ENCODE peak calls at places on chromosomes 2 and 18, in six cellular contexts. One of them, this sample, is unnamed.

GRCh38 chr18:29057703-29058102 is 880.8 kb upstream of the CDH2 start:
- DNase-seq in DMS153: no peak
- DNase-seq in psoas muscle: no peak
- DNase-seq in iPS-NIHi11: no peak
- DNase-seq in T-helper 1 cell: no peak
- DNase-seq in EL: no peak
- DNase-seq in this sample: no peak

GRCh38 chr18:39506581-39506980 is 1941.0 kb upstream of the CELF4 start:
- DNase-seq in iPS-NIHi11: no peak
- DNase-seq in EL: no peak
- DNase-seq in psoas muscle: no peak
- DNase-seq in T-helper 1 cell: no peak
- DNase-seq in DMS153: no peak
- DNase-seq in this sample: no peak

GRCh38 chr2:168138369-168138768 is 109.0 kb downstream of the STK39 start:
- DNase-seq in DMS153: no peak
- DNase-seq in T-helper 1 cell: no peak
- DNase-seq in EL: no peak
- DNase-seq in psoas muscle: peak; percentile 18
- DNase-seq in iPS-NIHi11: no peak
- DNase-seq in this sample: no peak

GRCh38 chr2:164746713-164747112 is 94.9 kb downstream of the COBLL1 start:
- DNase-seq in psoas muscle: no peak
- DNase-seq in T-helper 1 cell: no peak
- DNase-seq in EL: no peak
- DNase-seq in iPS-NIHi11: no peak
- DNase-seq in DMS153: no peak
- DNase-seq in this sample: no peak

GRCh38 chr2:74516650-74517049 is 2.4 kb downstream of the TLX2 start:
- DNase-seq in iPS-NIHi11: no peak
- DNase-seq in T-helper 1 cell: no peak
- DNase-seq in DMS153: no peak
- DNase-seq in psoas muscle: no peak
- DNase-seq in EL: no peak
- DNase-seq in this sample: no peak

GRCh38 chr2:235999011-235999410 is 169.2 kb downstream of the GBX2 start:
- DNase-seq in T-helper 1 cell: no peak
- DNase-seq in DMS153: no peak
- DNase-seq in EL: no peak
- DNase-seq in iPS-NIHi11: no peak
- DNase-seq in psoas muscle: no peak
- DNase-seq in this sample: no peak

GRCh38 chr2:55084631-55085030 is 34.4 kb upstream of the RTN4 start:
- DNase-seq in T-helper 1 cell: no peak
- DNase-seq in iPS-NIHi11: no peak
- DNase-seq in DMS153: no peak
- DNase-seq in EL: no peak
- DNase-seq in psoas muscle: no peak
- DNase-seq in this sample: no peak

GRCh38 chr2:25557179-25558036 is 116.0 kb downstream of the DTNB start:
- DNase-seq in EL: no peak
- DNase-seq in DMS153: no peak
- DNase-seq in T-helper 1 cell: no peak
- DNase-seq in iPS-NIHi11: no peak
- DNase-seq in psoas muscle: no peak
- DNase-seq in this sample: no peak

GRCh38 chr2:234587341-234588053 is 90.6 kb upstream of the ARL4C start:
- DNase-seq in T-helper 1 cell: no peak
- DNase-seq in iPS-NIHi11: no peak
- DNase-seq in DMS153: no peak
- DNase-seq in EL: peak; percentile 84
- DNase-seq in psoas muscle: no peak
- DNase-seq in this sample: no peak

GRCh38 chr2:10581990-10582389 is 107.8 kb downstream of the NOL10 start:
- DNase-seq in psoas muscle: no peak
- DNase-seq in T-helper 1 cell: no peak
- DNase-seq in iPS-NIHi11: no peak
- DNase-seq in DMS153: no peak
- DNase-seq in EL: no peak
- DNase-seq in this sample: no peak

GRCh38 chr2:63047193-63047533 is 3.5 kb upstream of the OTX1 start:
- DNase-seq in psoas muscle: no peak
- DNase-seq in iPS-NIHi11: no peak
- DNase-seq in EL: no peak
- DNase-seq in DMS153: no peak
- DNase-seq in T-helper 1 cell: no peak
- DNase-seq in this sample: no peak

GRCh38 chr2:100114011-100114433 is 28.4 kb downstream of the AFF3 start:
- DNase-seq in EL: no peak
- DNase-seq in DMS153: no peak
- DNase-seq in T-helper 1 cell: no peak
- DNase-seq in psoas muscle: no peak
- DNase-seq in iPS-NIHi11: no peak
- DNase-seq in this sample: no peak

GRCh38 chr2:46967990-46968647 is 52.5 kb upstream of the MCFD2 start:
- DNase-seq in EL: peak; percentile 90
- DNase-seq in DMS153: no peak
- DNase-seq in iPS-NIHi11: peak; percentile 45
- DNase-seq in T-helper 1 cell: no peak
- DNase-seq in psoas muscle: peak; percentile 80
- DNase-seq in this sample: peak; percentile 69

GRCh38 chr18:11553098-11553940 is 56.1 kb upstream of the SLC35G4 start:
- DNase-seq in T-helper 1 cell: no peak
- DNase-seq in psoas muscle: no peak
- DNase-seq in iPS-NIHi11: peak; percentile 75
- DNase-seq in DMS153: no peak
- DNase-seq in EL: peak; percentile 62
- DNase-seq in this sample: no peak

GRCh38 chr2:159144776-159145614 is 141.5 kb downstream of the WDSUB1 start:
- DNase-seq in iPS-NIHi11: no peak
- DNase-seq in T-helper 1 cell: no peak
- DNase-seq in EL: no peak
- DNase-seq in psoas muscle: no peak
- DNase-seq in DMS153: no peak
- DNase-seq in this sample: no peak

GRCh38 chr2:86044045-86044444 is 61.6 kb downstream of the POLR1A start:
- DNase-seq in EL: no peak
- DNase-seq in DMS153: no peak
- DNase-seq in T-helper 1 cell: no peak
- DNase-seq in psoas muscle: no peak
- DNase-seq in iPS-NIHi11: no peak
- DNase-seq in this sample: no peak

GRCh38 chr18:56702946-56703345 is 51.8 kb downstream of the WDR7 start:
- DNase-seq in psoas muscle: no peak
- DNase-seq in iPS-NIHi11: peak; percentile 30
- DNase-seq in EL: peak; percentile 30
- DNase-seq in DMS153: peak; percentile 30
- DNase-seq in T-helper 1 cell: no peak
- DNase-seq in this sample: no peak

GRCh38 chr2:46379213-46380037 is 82.2 kb downstream of the EPAS1 start:
- DNase-seq in iPS-NIHi11: no peak
- DNase-seq in DMS153: no peak
- DNase-seq in T-helper 1 cell: no peak
- DNase-seq in psoas muscle: no peak
- DNase-seq in EL: no peak
- DNase-seq in this sample: no peak

GRCh38 chr2:6826081-6826913 is 39.4 kb downstream of the CMPK2 start:
- DNase-seq in EL: peak; percentile 83
- DNase-seq in psoas muscle: no peak
- DNase-seq in DMS153: no peak
- DNase-seq in T-helper 1 cell: no peak
- DNase-seq in iPS-NIHi11: peak; percentile 62
- DNase-seq in this sample: no peak

GRCh38 chr2:122748552-122749011 is 993.1 kb downstream of the TSN start:
- DNase-seq in iPS-NIHi11: no peak
- DNase-seq in DMS153: peak; percentile 75
- DNase-seq in psoas muscle: no peak
- DNase-seq in T-helper 1 cell: no peak
- DNase-seq in EL: peak; percentile 66
- DNase-seq in this sample: no peak